ENCODE peak calls at places on chromosomes 16 and 17, in four cellular contexts. G is GM12878, D is K562, W is HepG2. Q is an unnamed sample.

GRCh38 chr17:65495255-65496060 is 66.0 kb downstream of the AXIN2 start:
- DNase-seq in G (no peak), D (no peak), W (no peak), Q (no peak)

GRCh38 chr17:68289473-68289872 is 1.5 kb downstream of the SLC16A6 start:
- DNase-seq in G (no peak), D (no peak), W (no peak), Q (no peak)

GRCh38 chr16:48608871-48609452 is 1.0 kb downstream of the N4BP1 start:
- DNase-seq in G (no peak), D (no peak), W (no peak), Q (peak; percentile 26)

GRCh38 chr16:629289-630023 is 1.3 kb upstream of the WFIKKN1 start:
- DNase-seq in G (no peak), D (peak; percentile 86), W (peak; percentile 44), Q (no peak)

GRCh38 chr17:42659079-42659931 is at the start of gene TUBG2:
- DNase-seq in G (no peak), D (no peak), W (peak; percentile 92), Q (peak; percentile 87)

GRCh38 chr16:79571753-79572544 is 28.6 kb downstream of the MAF start:
- DNase-seq in G (no peak), D (no peak), W (no peak), Q (no peak)

GRCh38 chr16:80583466-80583865 is 42.7 kb downstream of the DYNLRB2 start:
- DNase-seq in G (no peak), D (no peak), W (no peak), Q (no peak)

GRCh38 chr16:27995378-27995777 is 68.1 kb downstream of the GSG1L start:
- DNase-seq in G (no peak), D (no peak), W (no peak), Q (no peak)

GRCh38 chr17:44005865-44006580 is 1.6 kb downstream of the NAGS start:
- DNase-seq in G (no peak), D (no peak), W (no peak), Q (no peak)

DNA sequence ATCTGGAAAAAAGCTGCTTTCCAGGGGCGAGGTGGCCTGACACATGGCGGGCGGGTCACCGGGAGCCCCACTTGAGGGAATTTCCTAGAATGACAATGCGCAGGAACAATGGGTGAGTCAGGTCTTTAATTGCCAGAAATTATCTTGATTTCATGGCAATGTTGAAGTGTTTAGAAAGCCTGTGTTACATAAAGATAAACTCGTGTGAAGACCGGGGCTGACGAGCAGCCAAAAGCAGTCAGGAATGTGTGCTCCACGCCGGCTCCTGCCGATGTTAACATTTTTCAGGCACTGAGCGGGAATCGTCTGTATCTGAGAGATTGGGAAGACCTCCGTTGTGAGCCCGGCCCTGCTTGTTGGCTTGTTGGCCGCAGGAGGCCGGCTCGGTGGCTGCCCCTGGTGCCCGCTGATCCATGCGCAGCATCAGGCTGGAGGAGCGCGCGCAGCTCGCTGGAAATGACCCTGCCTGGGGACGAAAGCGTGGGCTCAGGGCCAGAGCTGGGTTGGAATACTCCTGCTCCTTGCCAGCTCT is 353.1 kb downstream of the FOXL1 start:
- DNase-seq in G (no peak), D (peak; percentile 26), W (no peak), Q (no peak)
- TF ChIP-seq SP1 in G (no peak), D (no peak), W (no peak), Q (no peak)

GRCh38 chr17:35733366-35733765 is 1.9 kb downstream of the RASL10B start:
- DNase-seq in G (no peak), D (no peak), W (no peak), Q (no peak)

GRCh38 chr17:35731239-35731931 is at the start of gene RASL10B:
- DNase-seq in G (no peak), D (peak; percentile 76), W (peak; percentile 41), Q (peak; percentile 57)

GRCh38 chr17:35732806-35733136 is 1.3 kb downstream of the RASL10B start:
- DNase-seq in G (no peak), D (no peak), W (no peak), Q (no peak)

GRCh38 chr17:35730400-35731005 is 936 bp upstream of the RASL10B start:
- DNase-seq in G (no peak), D (no peak), W (no peak), Q (no peak)

GRCh38 chr17:35731932-35732805 is 730 bp downstream of the RASL10B start:
- DNase-seq in G (no peak), D (no peak), W (no peak), Q (no peak)
- TF ChIP-seq FOXK2 in G (no peak), D (no peak), W (no peak), Q (no peak)

DNA sequence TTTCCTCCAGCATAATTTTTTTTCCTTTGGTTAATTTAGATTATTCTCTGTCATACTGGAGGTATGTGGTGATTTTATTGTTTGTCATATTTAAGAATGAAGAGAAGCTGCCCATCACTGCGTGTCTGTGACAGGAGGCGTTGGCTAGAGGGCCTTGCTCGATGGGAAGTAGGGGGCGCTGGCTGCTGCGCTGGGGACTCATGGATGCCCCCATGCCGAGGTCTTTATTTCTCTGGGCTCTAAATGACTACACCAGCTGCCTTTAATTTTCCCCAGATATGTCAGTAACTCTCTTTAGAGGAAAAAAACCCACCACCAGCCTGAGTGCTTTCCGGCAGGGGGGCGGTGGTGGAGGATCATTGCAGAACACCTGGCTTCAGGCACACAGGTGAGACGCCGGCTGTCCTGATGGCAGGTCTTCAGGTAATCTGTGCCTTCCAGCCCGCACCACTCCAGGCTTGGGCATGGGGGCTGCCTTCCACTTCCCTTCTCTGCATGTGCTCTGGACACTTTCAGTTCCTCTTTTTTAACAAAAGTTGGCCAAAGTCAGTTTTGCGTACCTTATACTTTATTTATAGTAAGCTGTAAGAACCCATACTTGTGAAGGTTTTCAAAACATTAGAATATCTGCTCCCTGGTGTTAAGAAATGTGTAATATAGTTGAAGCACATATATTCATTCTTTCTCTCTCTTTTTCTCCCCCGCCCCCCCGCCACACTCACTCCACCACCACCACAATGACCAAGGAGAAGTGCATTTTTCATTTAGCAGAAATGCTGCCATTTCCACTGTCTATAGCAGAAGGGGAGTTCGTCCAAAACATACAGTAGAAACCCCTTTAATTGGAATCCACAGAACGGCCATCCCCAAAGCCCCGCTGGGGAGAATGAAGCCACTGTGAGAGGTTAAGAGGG is 192.7 kb downstream of the RPTOR start:
- DNase-seq in G (peak; percentile 81), D (no peak), W (no peak), Q (no peak)
- TF ChIP-seq FOXM1 in G (peak; percentile 83), D (no peak), W (no peak), Q (no peak)

DNA sequence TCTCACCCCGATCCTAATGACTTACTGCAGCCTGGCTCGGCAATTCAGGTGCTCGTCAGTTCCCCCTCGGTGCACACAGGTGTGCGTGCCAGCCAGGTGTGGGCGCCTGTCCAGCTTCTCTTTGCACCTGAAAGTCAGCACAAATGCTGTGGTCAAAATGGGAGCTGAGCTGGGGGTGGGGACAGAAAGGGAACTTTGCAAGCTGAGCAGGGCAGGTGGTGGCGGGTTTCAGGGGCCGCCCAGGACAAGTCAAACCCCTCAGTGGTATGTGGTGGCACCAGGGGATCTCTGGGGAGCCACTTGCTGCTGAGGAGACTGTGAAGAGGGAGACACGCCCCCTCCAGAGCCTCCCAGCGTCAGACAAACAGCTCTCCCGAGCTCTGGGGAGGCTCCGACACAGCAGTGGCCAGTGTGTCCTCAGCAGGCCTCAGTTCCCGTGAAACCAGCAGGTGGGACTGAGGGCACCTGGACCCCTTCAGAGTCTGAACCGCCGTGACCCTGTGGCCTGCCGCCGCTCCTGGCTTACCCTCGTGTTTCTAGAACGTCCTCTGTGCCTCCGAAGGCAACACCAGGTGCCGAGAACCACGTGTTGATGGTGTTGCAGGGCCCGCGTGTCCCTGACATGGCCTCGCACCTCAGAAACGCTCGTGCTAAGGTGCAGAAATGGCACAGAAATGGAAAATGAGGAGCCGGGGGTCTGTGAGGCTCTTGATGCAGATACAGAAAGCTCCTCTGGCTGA is 233.5 kb upstream of the TNRC6C start:
- DNase-seq in G (peak; percentile 25), D (no peak), W (no peak), Q (no peak)
- TF ChIP-seq SP1 in G (no peak), D (no peak), W (no peak), Q (no peak)

GRCh38 chr17:47733414-47734288 is 615 bp downstream of the TBX21 start:
- DNase-seq in G (no peak), D (no peak), W (no peak), Q (no peak)
- TF ChIP-seq FOXK2 in G (no peak), D (no peak), W (no peak), Q (no peak)

GRCh38 chr16:23146877-23147601 is 2.2 kb downstream of the USP31 start:
- DNase-seq in G (no peak), D (no peak), W (no peak), Q (no peak)

GRCh38 chr16:23147666-23148065 is 1.6 kb downstream of the USP31 start:
- DNase-seq in G (no peak), D (no peak), W (no peak), Q (no peak)

GRCh38 chr16:23149267-23149992 is at the start of gene USP31:
- DNase-seq in G (peak; percentile 78), D (peak; percentile 88), W (peak; percentile 96), Q (peak; percentile 89)

GRCh38 chr16:23148513-23149266 is 562 bp downstream of the USP31 start:
- DNase-seq in G (no peak), D (peak; percentile 70), W (peak; percentile 76), Q (peak; percentile 50)

GRCh38 chr16:23148166-23148512 is 1.1 kb downstream of the USP31 start:
- DNase-seq in G (no peak), D (no peak), W (no peak), Q (no peak)
- TF ChIP-seq FOXM1 in G (no peak), D (no peak), W (no peak), Q (no peak)

DNA sequence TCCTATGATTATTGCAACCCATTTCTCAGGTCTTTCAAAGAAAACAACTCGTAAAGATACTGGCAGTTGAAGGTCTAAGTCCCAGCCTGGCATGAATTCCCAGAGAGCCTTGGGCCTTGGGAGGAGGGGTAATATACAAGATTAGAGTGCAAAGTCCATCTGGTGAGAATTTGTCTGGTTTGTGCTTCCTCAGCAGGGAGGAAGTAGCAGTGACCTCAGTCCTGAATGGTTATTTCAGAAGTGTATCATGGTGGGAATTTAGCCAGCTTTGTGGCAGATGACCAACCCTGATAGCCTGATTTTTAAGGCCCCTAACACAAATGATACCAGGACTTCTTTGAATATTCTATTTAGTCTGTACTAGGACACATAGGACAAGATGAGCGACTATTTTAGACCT is 151.2 kb upstream of the TBX2 start:
- DNase-seq in G (no peak), D (no peak), W (peak; percentile 30), Q (no peak)
- TF ChIP-seq SP1 in G (no peak), D (no peak), W (no peak), Q (no peak)

DNA sequence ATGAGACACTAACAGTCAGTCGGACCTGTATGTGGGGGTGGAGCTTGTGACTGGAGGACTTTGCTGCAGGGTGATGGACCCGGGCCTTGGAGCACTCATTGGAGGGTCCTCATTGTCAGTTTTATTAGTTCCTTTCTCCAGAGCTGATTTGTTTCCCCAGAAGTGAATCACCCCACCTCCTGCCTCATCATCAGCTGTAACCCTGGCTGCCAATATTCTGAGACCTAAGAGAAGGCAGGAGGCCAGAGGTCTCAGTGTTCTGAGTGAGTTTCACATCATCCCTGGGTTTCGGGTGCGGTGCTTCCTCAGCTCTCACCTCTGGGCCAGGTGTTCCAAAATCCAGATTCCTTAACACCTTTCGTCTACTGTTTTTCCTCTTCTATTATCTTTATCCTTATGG is 49.9 kb upstream of the KIFC3 start:
- DNase-seq in G (no peak), D (no peak), W (no peak), Q (no peak)
- TF ChIP-seq FOXK2 in G (no peak), D (no peak), W (no peak), Q (no peak)